ENCODE peak calls at places on chromosomes 6 and 20, in five cellular contexts. F, J, B, H and K are unnamed samples.

GRCh38 chr6:126926926-126927325 is 191.5 kb upstream of the RSPO3 start:
- DNase-seq in J (no peak), F (no peak), B (no peak), H (no peak), K (no peak)

GRCh38 chr20:58746551-58747399 is 54.2 kb downstream of the NPEPL1 start:
- DNase-seq in J (no peak), B (no peak), F (no peak), H (no peak), K (no peak)

GRCh38 chr6:113301651-113302050 is 555.5 kb upstream of the MARCKS start:
- DNase-seq in H (no peak), F (no peak), B (no peak), J (no peak), K (no peak)

GRCh38 chr6:75932067-75932466 is 140.4 kb downstream of the IMPG1 start:
- DNase-seq in J (no peak), B (no peak), F (no peak), H (no peak), K (no peak)

GRCh38 chr6:165677091-165677490 is 14.1 kb upstream of the PDE10A start:
- DNase-seq in F (no peak), J (no peak), H (no peak), B (no peak), K (no peak)

GRCh38 chr6:36547646-36548400 is 544 bp upstream of the STK38 start:
- DNase-seq in F (no peak), B (no peak), H (no peak), J (no peak), K (no peak)

GRCh38 chr6:138109042-138109997 is 2.1 kb upstream of the PERP start:
- DNase-seq in J (peak), B (peak), F (peak), H (no peak), K (peak)

GRCh38 chr20:42277203-42277602 is 659.0 kb upstream of the CHD6 start:
- DNase-seq in B (no peak), J (no peak), H (no peak), F (no peak), K (no peak)

GRCh38 chr6:127932708-127933107 is 31.9 kb upstream of the THEMIS start:
- DNase-seq in B (no peak), F (no peak), J (no peak), H (no peak), K (no peak)

GRCh38 chr6:14121936-14122344 is 4.4 kb downstream of the CD83 start:
- DNase-seq in F (no peak), H (peak), J (no peak), B (no peak), K (no peak)

GRCh38 chr6:100186552-100186951 is 192.5 kb upstream of the MCHR2 start:
- DNase-seq in B (no peak), F (no peak), H (no peak), J (no peak), K (no peak)

GRCh38 chr6:79946773-79947190 is 571 bp downstream of the ELOVL4 start:
- DNase-seq in H (no peak), B (no peak), J (no peak), F (peak), K (no peak)